ENCODE peak calls at places on chromosomes 1 and 21, in nine cellular contexts. X is naive B cell; S is NCI-H510A treated with DMSO at 0.1 percent for 48 hours; T is brain microvascular endothelial cell; L is GM06990; E is amniotic epithelial cell; G is Right ventricle myocardium superior; Y is occipital lobe; Z is stimulated activated CD4-positive, alpha-beta T cell treated with anti-CD3 and anti-CD28 coated beads, Interleukin-15, amount 100 ng/mL, for 1 hour. F is an unnamed sample.

GRCh38 chr1:153746174-153746573 is 18.3 kb downstream of the INTS3 start:
- DNase-seq in X (no peak), S (no peak), T (no peak), L (no peak), E (no peak), G (no peak), Y (no peak), Z (no peak), F (no peak)

GRCh38 chr21:16742116-16742515 is 770.7 kb upstream of the CXADR start:
- DNase-seq in X (no peak), S (no peak), T (no peak), L (no peak), E (no peak), G (peak), Y (no peak), Z (no peak), F (no peak)

GRCh38 chr1:156868341-156868740 is 7.7 kb downstream of the NTRK1 start:
- DNase-seq in X (no peak), S (no peak), T (no peak), L (no peak), E (no peak), G (no peak), Y (no peak), Z (no peak), F (no peak)

GRCh38 chr21:38802050-38803026 is 3.4 kb upstream of the ETS2 start:
- DNase-seq in X (no peak), S (peak), T (no peak), L (no peak), E (no peak), G (no peak), Y (no peak), Z (no peak), F (no peak)

GRCh38 chr1:226549937-226550670 is 1.5 kb downstream of the STUM start:
- DNase-seq in X (peak), S (peak), T (no peak), L (no peak), E (no peak), G (peak), Y (no peak), Z (no peak), F (peak)

GRCh38 chr1:21059021-21059420 is 117.7 kb downstream of the EIF4G3 start:
- DNase-seq in X (no peak), S (no peak), T (no peak), L (no peak), E (no peak), G (no peak), Y (no peak), Z (no peak), F (no peak)

GRCh38 chr1:159598196-159598595 is 10.6 kb downstream of the APCS start:
- DNase-seq in X (no peak), S (no peak), T (peak), L (no peak), E (peak), G (no peak), Y (no peak), Z (no peak), F (no peak)

GRCh38 chr1:215643592-215644321 is 76.7 kb downstream of the KCTD3 start:
- DNase-seq in X (no peak), S (no peak), T (no peak), L (no peak), E (no peak), G (no peak), Y (no peak), Z (no peak), F (no peak)

GRCh38 chr1:157404063-157404501 is 148.2 kb downstream of the FCRL5 start:
- DNase-seq in X (no peak), S (no peak), T (no peak), L (no peak), E (peak), G (no peak), Y (no peak), Z (no peak), F (peak)

GRCh38 chr1:212699104-212699838 is 369 bp downstream of the BATF3 start:
- DNase-seq in X (peak), S (peak), T (no peak), L (peak), E (no peak), G (peak), Y (no peak), Z (peak), F (peak)

GRCh38 chr21:25790122-25790951 is 55.6 kb downstream of the GABPA start:
- DNase-seq in X (no peak), S (peak), T (peak), L (no peak), E (peak), G (no peak), Y (peak), Z (no peak), F (peak)

GRCh38 chr1:96387785-96388184 is 333.8 kb upstream of the PTBP2 start:
- DNase-seq in X (no peak), S (no peak), T (no peak), L (no peak), E (no peak), G (no peak), Y (no peak), Z (no peak), F (no peak)

GRCh38 chr1:175384546-175384945 is 192.0 kb upstream of the KIAA0040 start:
- DNase-seq in X (no peak), S (no peak), T (no peak), L (no peak), E (no peak), G (no peak), Y (no peak), Z (no peak), F (no peak)

GRCh38 chr1:25343872-25344271 is 5.7 kb downstream of the TMEM50A start:
- DNase-seq in X (no peak), S (no peak), T (peak), L (no peak), E (peak), G (no peak), Y (no peak), Z (no peak), F (no peak)

GRCh38 chr1:235601087-235601486 is 48.5 kb downstream of the GNG4 start:
- DNase-seq in X (no peak), S (no peak), T (peak), L (no peak), E (no peak), G (no peak), Y (no peak), Z (no peak), F (no peak)

GRCh38 chr21:43467785-43468184 is 40.9 kb upstream of the SIK1 start:
- DNase-seq in X (no peak), S (no peak), T (peak), L (no peak), E (no peak), G (peak), Y (no peak), Z (no peak), F (no peak)

GRCh38 chr1:202848191-202848542 is 37.4 kb downstream of the PCAT6 start:
- DNase-seq in X (no peak), S (no peak), T (no peak), L (peak), E (no peak), G (no peak), Y (peak), Z (no peak), F (peak)

F was measured in GM12865.